ENCODE peak calls at places on chromosomes 5 and 9, in six cellular contexts. X is HepG2, P is A549, O is H1, Z is endothelial cell of umbilical vein, R is K562. L is an unnamed sample.

GRCh38 chr9:5492965-5493364 is 17.4 kb upstream of the PDCD1LG2 start:
- DNase-seq in O (no peak), X (peak), P (no peak), R (no peak), Z (no peak), L (no peak)

GRCh38 chr9:94002316-94003140 is 47.4 kb upstream of the BARX1 start:
- DNase-seq in P (peak), X (peak), R (peak), Z (peak), O (no peak), L (peak)

GRCh38 chr5:76544268-76544926 is 78.8 kb downstream of the F2RL2 start:
- DNase-seq in Z (no peak), O (no peak), X (peak), P (peak), R (peak), L (peak)

GRCh38 chr9:98530275-98530674 is 178.5 kb downstream of the GABBR2 start:
- DNase-seq in R (no peak), P (no peak), O (no peak), X (no peak), Z (no peak), L (no peak)

GRCh38 chr5:112511920-112512319 is 92.8 kb upstream of the EPB41L4A start:
- DNase-seq in Z (no peak), O (no peak), P (no peak), X (no peak), R (no peak), L (no peak)

GRCh38 chr5:156411131-156411727 is 84.3 kb downstream of the SGCD start:
- DNase-seq in X (no peak), Z (no peak), O (no peak), R (no peak), P (peak), L (no peak)

GRCh38 chr9:69223605-69224004 is 49.5 kb downstream of the TJP2 start:
- DNase-seq in R (peak), X (peak), P (peak), O (peak), Z (peak), L (peak)

GRCh38 chr9:121609845-121610637 is 41.4 kb upstream of the DAB2IP start:
- DNase-seq in X (peak), P (peak), Z (peak), O (no peak), R (no peak), L (no peak)

GRCh38 chr5:9013147-9013546 is 532.7 kb downstream of the SEMA5A start:
- DNase-seq in P (no peak), X (no peak), R (no peak), O (no peak), Z (no peak), L (no peak)

GRCh38 chr5:9020996-9021395 is 524.9 kb downstream of the SEMA5A start:
- DNase-seq in P (no peak), X (no peak), Z (no peak), O (no peak), R (no peak), L (no peak)

GRCh38 chr5:9009931-9010652 is 535.8 kb downstream of the SEMA5A start:
- DNase-seq in R (no peak), Z (no peak), P (no peak), X (no peak), O (no peak), L (no peak)

GRCh38 chr5:9015937-9016270 is 530.0 kb downstream of the SEMA5A start:
- DNase-seq in X (no peak), R (no peak), Z (no peak), P (no peak), O (no peak), L (no peak)

DNA sequence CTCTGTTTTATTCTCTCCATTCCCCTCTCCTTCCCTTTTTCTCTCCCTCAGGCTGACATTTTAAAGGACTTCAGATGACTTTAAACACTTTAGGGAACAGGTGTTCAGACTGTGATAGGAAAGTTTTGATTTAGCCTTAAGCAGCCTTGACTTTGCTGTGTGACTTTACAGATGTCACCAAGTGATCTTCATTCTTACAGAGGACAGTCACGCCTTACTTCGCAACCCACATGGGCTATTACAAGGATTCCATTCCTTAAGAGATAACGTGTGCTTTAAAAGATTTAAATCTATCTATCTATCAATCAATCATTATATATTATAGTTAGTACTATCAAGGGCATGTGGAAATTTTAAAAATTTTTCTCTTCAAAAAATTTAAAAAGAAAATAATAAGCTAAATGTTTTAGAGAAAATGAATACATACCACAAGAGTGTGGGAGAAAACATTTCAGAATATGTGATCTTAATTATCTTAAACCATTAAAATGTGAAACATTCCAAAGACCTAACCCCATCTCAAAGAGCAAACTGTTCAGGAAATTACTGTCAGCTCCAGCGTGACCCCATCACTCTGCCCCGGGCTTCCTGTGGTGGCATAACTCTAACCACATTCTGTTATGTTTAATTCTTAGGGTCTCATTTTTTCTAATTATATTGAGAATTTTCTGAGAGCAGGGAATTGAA is 530.5 kb downstream of the SEMA5A start:
- DNase-seq in Z (no peak), O (no peak), X (no peak), R (no peak), P (no peak), L (no peak)
- TF ChIP-seq JUN in Z (no peak), O (no peak), X (no peak), R (no peak), P (no peak), L (no peak)

GRCh38 chr5:37888476-37888875 is 48.6 kb upstream of the GDNF start:
- DNase-seq in O (no peak), X (no peak), P (no peak), R (no peak), Z (no peak), L (no peak)

GRCh38 chr5:37882636-37883035 is 42.8 kb upstream of the GDNF start:
- DNase-seq in R (no peak), P (no peak), Z (no peak), X (no peak), O (no peak), L (no peak)

GRCh38 chr5:37881359-37881758 is 41.5 kb upstream of the GDNF start:
- DNase-seq in P (no peak), R (no peak), Z (no peak), X (no peak), O (no peak), L (no peak)

GRCh38 chr5:37889612-37890317 is 49.9 kb upstream of the GDNF start:
- DNase-seq in Z (no peak), X (no peak), R (no peak), O (no peak), P (no peak), L (no peak)

DNA sequence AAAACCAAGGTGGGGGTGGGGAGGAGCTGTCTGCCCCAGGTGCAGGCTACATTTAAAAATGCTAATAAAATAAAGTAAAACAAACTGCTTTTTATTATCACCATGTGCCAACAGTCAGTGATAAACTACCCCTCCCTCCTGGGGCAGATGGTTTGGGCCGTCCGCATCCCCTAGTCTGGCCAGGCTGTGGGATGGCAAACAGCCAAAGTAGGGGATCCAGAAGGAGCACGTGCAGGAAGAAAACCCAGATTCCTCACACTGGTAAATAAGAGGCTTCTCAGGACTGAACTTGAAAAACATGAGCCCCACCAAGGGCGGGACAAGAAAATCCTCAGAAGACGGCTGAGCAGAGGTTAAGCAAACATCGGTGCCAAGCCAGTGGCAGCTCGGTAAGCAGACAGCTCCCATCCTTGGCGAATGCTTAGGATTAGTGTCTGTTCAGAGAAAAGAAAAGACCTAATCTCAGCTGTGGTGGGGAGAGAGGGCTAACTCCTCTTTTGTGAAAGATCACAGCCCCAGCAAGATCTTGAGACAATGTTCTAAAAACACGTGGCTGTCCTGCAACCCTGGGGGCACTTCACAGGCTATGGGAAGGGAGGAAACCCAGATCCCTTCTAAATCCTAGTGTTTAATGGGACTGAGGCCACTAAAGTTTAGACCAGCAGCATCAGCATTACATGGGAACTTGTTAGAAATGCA is 46.5 kb upstream of the GDNF start:
- DNase-seq in O (no peak), R (no peak), X (no peak), P (no peak), Z (no peak), L (no peak)
- TF ChIP-seq JUN in O (no peak), R (no peak), X (no peak), P (no peak), Z (no peak), L (no peak)

GRCh38 chr9:126472931-126473330 is 140.8 kb upstream of the LMX1B start:
- DNase-seq in Z (no peak), P (no peak), O (no peak), R (no peak), X (no peak), L (no peak)

GRCh38 chr9:126468141-126468825 is 141.7 kb downstream of the MVB12B start:
- DNase-seq in Z (no peak), X (no peak), P (no peak), O (no peak), R (no peak), L (no peak)

GRCh38 chr9:126471084-126471611 is 142.6 kb upstream of the LMX1B start:
- DNase-seq in R (no peak), O (no peak), P (no peak), Z (peak), X (no peak), L (no peak)

GRCh38 chr9:126472446-126472845 is 141.3 kb upstream of the LMX1B start:
- DNase-seq in O (no peak), X (no peak), P (no peak), Z (no peak), R (no peak), L (no peak)

DNA sequence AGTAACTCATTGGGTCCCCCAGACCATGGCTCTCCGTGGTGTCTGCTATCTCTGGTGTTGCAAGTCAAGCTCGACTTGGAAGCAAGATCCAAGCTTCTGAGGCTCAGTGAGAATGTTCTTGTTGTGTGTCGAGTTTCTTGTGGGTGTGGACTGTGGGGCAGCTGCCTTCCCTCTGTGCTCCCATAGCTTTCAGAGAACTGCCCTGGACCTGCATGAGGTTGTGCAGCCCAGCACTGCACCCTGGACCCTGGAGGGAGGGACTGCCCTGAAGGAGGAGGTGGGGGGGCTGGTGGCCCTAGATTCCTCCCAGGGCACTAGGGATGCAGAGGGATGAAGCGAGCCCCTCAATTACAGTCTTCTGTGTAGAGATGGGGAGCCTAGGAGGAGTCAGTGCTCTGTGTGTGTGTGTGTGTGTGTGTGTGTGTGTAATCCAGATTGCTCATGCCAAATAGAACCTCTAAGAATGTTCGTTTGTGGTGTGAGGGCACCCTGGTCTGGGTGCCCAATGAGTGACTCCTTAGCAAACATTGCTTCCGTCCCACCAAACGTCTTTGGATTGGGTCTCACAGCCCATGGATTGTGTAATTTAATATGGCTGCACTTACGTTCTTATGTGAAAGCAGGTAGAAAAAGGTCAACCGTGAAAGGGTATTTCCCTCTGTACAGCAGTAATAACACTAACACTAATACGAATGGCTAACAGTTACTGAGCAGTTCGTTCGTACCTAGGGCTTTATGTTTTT is 143.3 kb upstream of the LMX1B start:
- DNase-seq in R (no peak), O (no peak), X (no peak), P (no peak), Z (no peak), L (no peak)
- TF ChIP-seq JUN in R (no peak), O (no peak), X (no peak), P (no peak), Z (no peak), L (no peak)

DNA sequence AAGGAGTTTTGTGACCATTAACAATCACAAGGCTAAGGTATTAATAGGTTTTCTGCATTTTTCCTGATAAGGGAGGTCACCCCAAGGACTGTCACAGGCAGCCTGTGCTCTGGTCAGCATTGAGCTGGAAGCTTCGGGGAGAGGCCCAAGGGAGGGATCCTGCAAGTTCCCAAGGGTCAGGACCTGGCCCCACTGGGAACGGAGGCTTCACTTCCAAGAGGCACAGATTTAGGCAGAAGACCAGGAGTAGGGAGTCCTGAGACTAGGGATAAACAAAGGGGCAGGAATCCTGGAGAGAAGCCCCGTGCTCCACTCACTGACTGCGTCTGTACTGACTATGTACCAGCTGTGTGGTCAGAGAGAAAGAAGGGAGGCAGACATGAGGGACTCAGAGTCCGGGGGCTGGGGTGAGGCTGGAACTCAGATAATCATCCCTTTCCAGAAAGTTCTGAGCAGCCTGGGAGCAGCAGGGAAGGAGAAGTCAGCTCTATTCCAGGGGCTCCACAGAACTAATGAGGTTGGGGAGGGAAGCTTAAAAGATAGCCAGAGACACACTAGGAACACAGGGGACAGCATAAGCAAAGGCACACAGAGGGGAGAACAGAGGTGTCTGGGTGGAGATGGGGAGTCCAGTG is 37.8 kb downstream of the B4GALT1 start:
- DNase-seq in R (no peak), Z (no peak), P (no peak), O (no peak), X (no peak), L (no peak)
- TF ChIP-seq JUN in R (no peak), Z (no peak), P (no peak), O (no peak), X (no peak), L (no peak)